ENCODE peak calls at places on chromosomes 6 and 20, in ten cellular contexts. One of them, this sample, is unnamed.

GRCh38 chr20:18504479-18505060 is 3.2 kb upstream of the SEC23B start:
- DNase-seq in RWPE1: no peak
- DNase-seq in small intestine: no peak
- DNase-seq in psoas muscle: peak
- DNase-seq in naive thymus-derived CD4-positive, alpha-beta T cell: no peak
- DNase-seq in heart left ventricle: peak
- DNase-seq in pancreas: peak
- DNase-seq in brain microvascular endothelial cell: no peak
- DNase-seq in uterus: peak
- DNase-seq in SK-N-SH: no peak
- DNase-seq in this sample: no peak

GRCh38 chr6:82681119-82681714 is 317.6 kb downstream of the TPBG start:
- DNase-seq in small intestine: no peak
- DNase-seq in brain microvascular endothelial cell: no peak
- DNase-seq in SK-N-SH: no peak
- DNase-seq in uterus: no peak
- DNase-seq in RWPE1: no peak
- DNase-seq in pancreas: no peak
- DNase-seq in heart left ventricle: no peak
- DNase-seq in naive thymus-derived CD4-positive, alpha-beta T cell: no peak
- DNase-seq in psoas muscle: no peak
- DNase-seq in this sample: no peak

GRCh38 chr6:159151266-159151855 is 17.8 kb upstream of the FNDC1 start:
- DNase-seq in small intestine: peak
- DNase-seq in heart left ventricle: peak
- DNase-seq in RWPE1: peak
- DNase-seq in psoas muscle: peak
- DNase-seq in uterus: no peak
- DNase-seq in SK-N-SH: peak
- DNase-seq in pancreas: no peak
- DNase-seq in naive thymus-derived CD4-positive, alpha-beta T cell: peak
- DNase-seq in brain microvascular endothelial cell: peak
- DNase-seq in this sample: no peak

GRCh38 chr20:64264091-64264490 is 8.5 kb downstream of the PCMTD2 start:
- DNase-seq in RWPE1: no peak
- DNase-seq in psoas muscle: no peak
- DNase-seq in brain microvascular endothelial cell: no peak
- DNase-seq in naive thymus-derived CD4-positive, alpha-beta T cell: no peak
- DNase-seq in small intestine: no peak
- DNase-seq in uterus: no peak
- DNase-seq in heart left ventricle: no peak
- DNase-seq in SK-N-SH: no peak
- DNase-seq in pancreas: no peak
- DNase-seq in this sample: no peak

GRCh38 chr6:169229611-169230321 is 23.9 kb downstream of the THBS2 start:
- DNase-seq in uterus: peak
- DNase-seq in RWPE1: no peak
- DNase-seq in small intestine: no peak
- DNase-seq in psoas muscle: no peak
- DNase-seq in brain microvascular endothelial cell: no peak
- DNase-seq in pancreas: no peak
- DNase-seq in heart left ventricle: no peak
- DNase-seq in SK-N-SH: no peak
- DNase-seq in naive thymus-derived CD4-positive, alpha-beta T cell: no peak
- DNase-seq in this sample: no peak

GRCh38 chr6:15247750-15248450 is 2.0 kb downstream of the JARID2 start:
- DNase-seq in small intestine: peak
- DNase-seq in naive thymus-derived CD4-positive, alpha-beta T cell: peak
- DNase-seq in SK-N-SH: peak
- DNase-seq in psoas muscle: peak
- DNase-seq in pancreas: peak
- DNase-seq in RWPE1: peak
- DNase-seq in heart left ventricle: peak
- DNase-seq in brain microvascular endothelial cell: peak
- DNase-seq in uterus: peak
- DNase-seq in this sample: peak

GRCh38 chr6:41489284-41489851 is 56.8 kb upstream of the FOXP4 start:
- DNase-seq in small intestine: no peak
- DNase-seq in heart left ventricle: peak
- DNase-seq in brain microvascular endothelial cell: no peak
- DNase-seq in pancreas: no peak
- DNase-seq in psoas muscle: no peak
- DNase-seq in SK-N-SH: peak
- DNase-seq in RWPE1: no peak
- DNase-seq in uterus: no peak
- DNase-seq in naive thymus-derived CD4-positive, alpha-beta T cell: no peak
- DNase-seq in this sample: no peak

GRCh38 chr20:59686404-59687346 is 82.3 kb downstream of the PHACTR3 start:
- DNase-seq in small intestine: no peak
- DNase-seq in SK-N-SH: no peak
- DNase-seq in naive thymus-derived CD4-positive, alpha-beta T cell: no peak
- DNase-seq in psoas muscle: no peak
- DNase-seq in pancreas: no peak
- DNase-seq in heart left ventricle: no peak
- DNase-seq in uterus: no peak
- DNase-seq in brain microvascular endothelial cell: no peak
- DNase-seq in RWPE1: no peak
- DNase-seq in this sample: no peak

DNA sequence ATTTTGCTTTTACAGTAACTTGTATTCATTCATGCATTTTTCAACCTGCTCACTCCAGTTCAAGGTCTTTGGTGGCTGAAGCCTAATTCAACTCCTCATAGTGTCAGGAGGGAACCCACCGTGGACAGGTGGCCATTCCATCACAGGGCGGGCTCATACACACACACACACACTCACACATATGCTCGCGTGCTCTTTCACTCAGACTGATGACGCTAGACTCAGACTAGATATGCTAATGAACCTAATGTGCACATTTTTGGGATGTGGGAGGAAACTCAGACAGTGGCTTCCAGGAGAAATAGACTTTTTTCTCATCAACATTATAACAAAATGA is 56.7 kb downstream of the TRIM27 start:
- DNase-seq in small intestine: peak
- DNase-seq in heart left ventricle: no peak
- DNase-seq in uterus: no peak
- DNase-seq in brain microvascular endothelial cell: no peak
- DNase-seq in naive thymus-derived CD4-positive, alpha-beta T cell: no peak
- DNase-seq in SK-N-SH: peak
- DNase-seq in RWPE1: no peak
- DNase-seq in pancreas: no peak
- DNase-seq in psoas muscle: no peak
- DNase-seq in this sample: no peak
- H3K27ac ChIP-seq in small intestine: no peak
- H3K27ac ChIP-seq in heart left ventricle: no peak
- H3K27ac ChIP-seq in uterus: peak
- H3K27ac ChIP-seq in brain microvascular endothelial cell: no peak
- H3K27ac ChIP-seq in naive thymus-derived CD4-positive, alpha-beta T cell: peak
- H3K27ac ChIP-seq in SK-N-SH: peak
- H3K27ac ChIP-seq in RWPE1: peak
- H3K27ac ChIP-seq in pancreas: peak
- H3K27ac ChIP-seq in psoas muscle: no peak
- H3K27ac ChIP-seq in this sample: peak

GRCh38 chr20:34177060-34177459 is 64.2 kb upstream of the ASIP start:
- DNase-seq in pancreas: no peak
- DNase-seq in naive thymus-derived CD4-positive, alpha-beta T cell: no peak
- DNase-seq in psoas muscle: no peak
- DNase-seq in heart left ventricle: no peak
- DNase-seq in brain microvascular endothelial cell: no peak
- DNase-seq in small intestine: no peak
- DNase-seq in uterus: no peak
- DNase-seq in SK-N-SH: no peak
- DNase-seq in RWPE1: no peak
- DNase-seq in this sample: no peak

GRCh38 chr20:34175879-34176278 is 63.8 kb upstream of the EIF2S2 start:
- DNase-seq in heart left ventricle: no peak
- DNase-seq in psoas muscle: no peak
- DNase-seq in RWPE1: no peak
- DNase-seq in pancreas: no peak
- DNase-seq in naive thymus-derived CD4-positive, alpha-beta T cell: no peak
- DNase-seq in brain microvascular endothelial cell: no peak
- DNase-seq in small intestine: no peak
- DNase-seq in SK-N-SH: no peak
- DNase-seq in uterus: no peak
- DNase-seq in this sample: no peak

GRCh38 chr20:34181484-34181883 is 59.7 kb upstream of the ASIP start:
- DNase-seq in naive thymus-derived CD4-positive, alpha-beta T cell: no peak
- DNase-seq in brain microvascular endothelial cell: no peak
- DNase-seq in small intestine: no peak
- DNase-seq in psoas muscle: no peak
- DNase-seq in uterus: no peak
- DNase-seq in pancreas: no peak
- DNase-seq in RWPE1: no peak
- DNase-seq in heart left ventricle: no peak
- DNase-seq in SK-N-SH: no peak
- DNase-seq in this sample: no peak

GRCh38 chr20:34179636-34180360 is 61.4 kb upstream of the ASIP start:
- DNase-seq in small intestine: peak
- DNase-seq in uterus: no peak
- DNase-seq in pancreas: no peak
- DNase-seq in RWPE1: no peak
- DNase-seq in heart left ventricle: no peak
- DNase-seq in brain microvascular endothelial cell: no peak
- DNase-seq in psoas muscle: no peak
- DNase-seq in SK-N-SH: no peak
- DNase-seq in naive thymus-derived CD4-positive, alpha-beta T cell: no peak
- DNase-seq in this sample: no peak

DNA sequence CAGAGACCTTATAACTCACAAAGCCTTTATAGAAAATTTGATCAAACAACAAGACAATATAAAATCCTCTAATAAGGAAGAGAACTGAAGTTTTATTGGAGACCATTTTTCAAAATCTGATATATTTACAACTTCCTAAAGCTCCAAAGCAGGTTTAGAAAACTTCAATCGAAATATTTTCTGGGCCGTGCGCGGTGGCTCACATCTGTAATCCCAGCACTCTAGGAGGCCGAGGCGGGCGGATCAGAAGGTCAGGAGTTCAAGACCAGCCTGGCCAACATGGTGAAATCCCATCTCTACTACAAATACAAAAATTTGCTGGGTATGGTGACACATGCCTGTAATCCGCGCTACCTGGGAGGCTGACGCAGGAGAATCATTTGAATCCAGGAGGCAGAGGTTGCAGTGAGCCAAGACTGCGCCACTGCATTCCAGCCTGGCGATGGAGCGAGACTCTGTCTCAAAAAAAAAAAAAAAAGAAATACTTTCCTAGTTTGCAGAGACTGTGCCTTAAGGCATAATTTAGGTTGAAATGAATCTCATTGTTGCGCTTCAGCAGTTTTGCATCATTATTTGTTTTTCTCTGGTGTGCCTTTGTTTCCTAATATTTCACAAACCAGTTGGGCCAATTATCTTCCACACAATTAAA is 60.6 kb upstream of the ASIP start:
- DNase-seq in naive thymus-derived CD4-positive, alpha-beta T cell: no peak
- DNase-seq in heart left ventricle: no peak
- DNase-seq in psoas muscle: no peak
- DNase-seq in pancreas: peak
- DNase-seq in brain microvascular endothelial cell: no peak
- DNase-seq in RWPE1: no peak
- DNase-seq in uterus: no peak
- DNase-seq in SK-N-SH: no peak
- DNase-seq in small intestine: no peak
- DNase-seq in this sample: no peak
- H3K27ac ChIP-seq in naive thymus-derived CD4-positive, alpha-beta T cell: no peak
- H3K27ac ChIP-seq in heart left ventricle: no peak
- H3K27ac ChIP-seq in psoas muscle: no peak
- H3K27ac ChIP-seq in pancreas: peak
- H3K27ac ChIP-seq in brain microvascular endothelial cell: no peak
- H3K27ac ChIP-seq in RWPE1: no peak
- H3K27ac ChIP-seq in uterus: no peak
- H3K27ac ChIP-seq in SK-N-SH: no peak
- H3K27ac ChIP-seq in small intestine: no peak
- H3K27ac ChIP-seq in this sample: no peak

DNA sequence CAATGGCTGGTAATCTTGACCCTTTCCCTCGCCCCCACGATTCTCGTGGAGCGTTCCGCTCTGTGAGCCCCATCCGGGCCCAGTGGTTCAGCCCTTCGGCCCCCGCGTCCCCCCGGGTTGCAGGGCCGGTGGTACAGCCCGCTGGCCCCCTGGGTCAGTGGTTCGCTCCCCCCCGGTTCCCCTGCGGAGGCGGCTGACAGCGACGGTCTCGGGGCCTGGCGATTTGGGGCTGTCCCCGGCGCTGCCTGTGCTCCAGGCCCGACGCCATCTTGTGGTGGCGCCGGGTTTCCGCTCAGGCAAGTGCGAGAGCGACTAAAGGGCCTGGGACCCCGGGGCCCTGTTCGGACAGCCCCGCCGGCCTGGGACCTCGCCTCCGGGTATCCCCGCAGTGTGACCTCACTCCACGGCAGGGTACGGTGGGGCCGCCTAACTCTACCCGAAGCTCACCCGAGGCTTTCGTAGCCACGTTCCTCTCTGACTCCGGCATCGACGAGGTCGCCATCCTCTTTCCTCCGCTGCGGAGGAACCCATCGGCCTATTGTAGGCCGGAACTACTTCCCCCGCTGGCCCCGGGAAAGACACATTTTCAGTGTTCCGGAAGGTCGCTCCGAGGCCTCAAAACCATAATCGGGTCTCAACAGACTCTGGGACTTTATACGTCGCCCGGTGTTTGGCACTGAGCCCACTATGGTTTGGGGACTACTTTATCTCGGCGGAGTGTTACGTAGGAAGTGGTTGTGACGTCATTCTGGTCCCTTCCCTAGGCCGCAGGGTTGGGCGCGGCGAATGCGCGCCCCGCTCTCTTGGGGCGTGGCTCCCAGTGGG is at the start of gene ZNF335:
- DNase-seq in heart left ventricle: peak
- DNase-seq in psoas muscle: peak
- DNase-seq in pancreas: peak
- DNase-seq in RWPE1: peak
- DNase-seq in SK-N-SH: peak
- DNase-seq in brain microvascular endothelial cell: peak
- DNase-seq in uterus: peak
- DNase-seq in naive thymus-derived CD4-positive, alpha-beta T cell: peak
- DNase-seq in small intestine: peak
- DNase-seq in this sample: peak
- H3K27ac ChIP-seq in heart left ventricle: peak
- H3K27ac ChIP-seq in psoas muscle: peak
- H3K27ac ChIP-seq in pancreas: peak
- H3K27ac ChIP-seq in RWPE1: peak
- H3K27ac ChIP-seq in SK-N-SH: peak
- H3K27ac ChIP-seq in brain microvascular endothelial cell: peak
- H3K27ac ChIP-seq in uterus: peak
- H3K27ac ChIP-seq in naive thymus-derived CD4-positive, alpha-beta T cell: peak
- H3K27ac ChIP-seq in small intestine: peak
- H3K27ac ChIP-seq in this sample: peak

GRCh38 chr6:156660389-156660788 is 116.8 kb upstream of the ARID1B start:
- DNase-seq in small intestine: no peak
- DNase-seq in uterus: no peak
- DNase-seq in heart left ventricle: no peak
- DNase-seq in brain microvascular endothelial cell: no peak
- DNase-seq in psoas muscle: no peak
- DNase-seq in RWPE1: no peak
- DNase-seq in naive thymus-derived CD4-positive, alpha-beta T cell: no peak
- DNase-seq in pancreas: no peak
- DNase-seq in SK-N-SH: no peak
- DNase-seq in this sample: no peak

GRCh38 chr6:156658596-156659316 is 118.4 kb upstream of the ARID1B start:
- DNase-seq in pancreas: no peak
- DNase-seq in uterus: no peak
- DNase-seq in brain microvascular endothelial cell: no peak
- DNase-seq in heart left ventricle: no peak
- DNase-seq in naive thymus-derived CD4-positive, alpha-beta T cell: no peak
- DNase-seq in SK-N-SH: no peak
- DNase-seq in psoas muscle: no peak
- DNase-seq in small intestine: no peak
- DNase-seq in RWPE1: no peak
- DNase-seq in this sample: no peak

GRCh38 chr6:156659317-156660198 is 117.6 kb upstream of the ARID1B start:
- DNase-seq in small intestine: no peak
- DNase-seq in pancreas: no peak
- DNase-seq in uterus: no peak
- DNase-seq in brain microvascular endothelial cell: no peak
- DNase-seq in naive thymus-derived CD4-positive, alpha-beta T cell: no peak
- DNase-seq in heart left ventricle: no peak
- DNase-seq in psoas muscle: no peak
- DNase-seq in SK-N-SH: no peak
- DNase-seq in RWPE1: no peak
- DNase-seq in this sample: no peak

GRCh38 chr6:156657311-156657710 is 119.9 kb upstream of the ARID1B start:
- DNase-seq in brain microvascular endothelial cell: no peak
- DNase-seq in naive thymus-derived CD4-positive, alpha-beta T cell: no peak
- DNase-seq in RWPE1: no peak
- DNase-seq in heart left ventricle: no peak
- DNase-seq in psoas muscle: no peak
- DNase-seq in pancreas: no peak
- DNase-seq in uterus: no peak
- DNase-seq in small intestine: no peak
- DNase-seq in SK-N-SH: no peak
- DNase-seq in this sample: no peak

DNA sequence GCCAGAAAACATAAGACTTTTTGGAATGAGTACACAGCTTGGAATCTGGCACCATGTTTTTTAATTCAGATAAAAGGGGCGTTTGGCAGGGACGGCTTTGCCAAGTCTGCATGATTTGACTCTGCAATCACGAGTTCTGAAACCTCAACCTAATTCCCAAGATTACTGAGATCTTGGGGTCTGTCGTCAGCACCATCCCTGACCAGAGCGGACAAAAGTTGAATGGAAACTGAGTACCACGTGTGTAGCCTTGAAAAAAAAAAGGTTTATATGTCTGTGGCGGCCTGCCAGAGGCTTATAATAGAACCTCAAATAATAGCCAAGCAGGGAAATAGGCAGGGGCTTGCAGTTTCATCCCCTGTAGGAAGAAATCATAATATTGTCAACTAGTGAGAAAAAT is 119.0 kb upstream of the ARID1B start:
- DNase-seq in heart left ventricle: no peak
- DNase-seq in brain microvascular endothelial cell: peak
- DNase-seq in uterus: peak
- DNase-seq in naive thymus-derived CD4-positive, alpha-beta T cell: no peak
- DNase-seq in small intestine: no peak
- DNase-seq in SK-N-SH: no peak
- DNase-seq in psoas muscle: no peak
- DNase-seq in RWPE1: no peak
- DNase-seq in pancreas: no peak
- DNase-seq in this sample: no peak
- H3K27ac ChIP-seq in heart left ventricle: peak
- H3K27ac ChIP-seq in brain microvascular endothelial cell: peak
- H3K27ac ChIP-seq in uterus: peak
- H3K27ac ChIP-seq in naive thymus-derived CD4-positive, alpha-beta T cell: no peak
- H3K27ac ChIP-seq in small intestine: no peak
- H3K27ac ChIP-seq in SK-N-SH: no peak
- H3K27ac ChIP-seq in psoas muscle: no peak
- H3K27ac ChIP-seq in RWPE1: no peak
- H3K27ac ChIP-seq in pancreas: no peak
- H3K27ac ChIP-seq in this sample: no peak